ENCODE peak calls at places on chromosomes 11 and 22, in nine cellular contexts. K is stimulated activated CD4-positive, alpha-beta T cell treated with anti-CD3 and anti-CD28 coated beads, Interleukin-2, amount 100 ng/mL, for 48 hours; E is effector memory CD8-positive, alpha-beta T cell; G is CD8-positive, alpha-beta memory T cell; L is activated CD4-positive, alpha-beta T cell treated with anti-CD3 and anti-CD28 coated beads for 24 hours; S is fibroblast of the conjunctiva; O is hippocampal formation; X is HFFc6; B is HS-5. Q is an unnamed sample.

GRCh38 chr22:22408731-22409696 is 99.5 kb downstream of the ZNF280B start:
- DNase-seq in K (no peak), E (no peak), G (no peak), L (no peak), S (no peak), O (no peak), X (no peak), B (no peak), Q (no peak)

GRCh38 chr11:116173946-116174911 is 598.6 kb downstream of the BUD13 start:
- DNase-seq in K (no peak), E (no peak), G (no peak), L (no peak), S (no peak), O (no peak), X (no peak), B (no peak), Q (no peak)

GRCh38 chr11:121716060-121716459 is 263.3 kb upstream of the SORL1-AS1 start:
- DNase-seq in K (no peak), E (no peak), G (no peak), L (no peak), S (peak), O (no peak), X (no peak), B (no peak), Q (no peak)

GRCh38 chr11:73297231-73297590 is 10.9 kb upstream of the ARHGEF17 start:
- DNase-seq in K (no peak), E (no peak), G (no peak), L (no peak), S (no peak), O (no peak), X (no peak), B (no peak), Q (no peak)

GRCh38 chr22:23251445-23252093 is 71.3 kb downstream of the BCR start:
- DNase-seq in K (no peak), E (no peak), G (no peak), L (no peak), S (no peak), O (no peak), X (peak), B (peak), Q (no peak)

GRCh38 chr11:68380786-68381622 is 68.6 kb downstream of the LRP5 start:
- DNase-seq in K (no peak), E (no peak), G (no peak), L (no peak), S (no peak), O (no peak), X (no peak), B (no peak), Q (no peak)

GRCh38 chr11:2387266-2387982 is 10.3 kb downstream of the CD81 start:
- DNase-seq in K (no peak), E (peak), G (peak), L (no peak), S (peak), O (peak), X (peak), B (no peak), Q (no peak)

GRCh38 chr11:6606471-6607189 is 3.1 kb downstream of the ILK start:
- DNase-seq in K (peak), E (peak), G (peak), L (peak), S (peak), O (peak), X (peak), B (peak), Q (peak)

GRCh38 chr11:3745161-3745560 is 52.2 kb downstream of the NUP98 start:
- DNase-seq in K (no peak), E (no peak), G (no peak), L (no peak), S (no peak), O (no peak), X (no peak), B (no peak), Q (no peak)

GRCh38 chr11:61679893-61680621 is at the start of gene DAGLA:
- DNase-seq in K (peak), E (peak), G (peak), L (peak), S (no peak), O (peak), X (no peak), B (no peak), Q (peak)

GRCh38 chr11:44005956-44006355 is 41.8 kb upstream of the ACCSL start:
- DNase-seq in K (no peak), E (no peak), G (no peak), L (no peak), S (no peak), O (no peak), X (no peak), B (no peak), Q (no peak)

GRCh38 chr22:46764779-46765485 is 2.5 kb downstream of the TBC1D22A start:
- DNase-seq in K (no peak), E (no peak), G (no peak), L (no peak), S (no peak), O (no peak), X (no peak), B (no peak), Q (no peak)

GRCh38 chr11:35619754-35620640 is 1.7 kb downstream of the FJX1 start:
- DNase-seq in K (no peak), E (no peak), G (no peak), L (no peak), S (no peak), O (no peak), X (peak), B (no peak), Q (peak)

GRCh38 chr11:108483163-108483562 is 15.0 kb downstream of the POGLUT3 start:
- DNase-seq in K (no peak), E (no peak), G (no peak), L (no peak), S (no peak), O (no peak), X (no peak), B (no peak), Q (no peak)

GRCh38 chr11:9020881-9021280 is 17.1 kb upstream of the NRIP3 start:
- DNase-seq in K (no peak), E (no peak), G (no peak), L (no peak), S (no peak), O (no peak), X (no peak), B (no peak), Q (no peak)

GRCh38 chr22:41184679-41185078 is 20.4 kb upstream of the L3MBTL2 start:
- DNase-seq in K (no peak), E (no peak), G (no peak), L (no peak), S (no peak), O (no peak), X (no peak), B (no peak), Q (no peak)

Q was measured in Kasumi-1.